ENCODE peak calls at places on chromosomes 16 and 17, in four cellular contexts. Z, U, Q and L are unnamed samples.

GRCh38 chr16:73768786-73769203 is 527.8 kb upstream of the PSMD7 start:
- DNase-seq in Z (no peak), U (no peak), Q (no peak), L (no peak)

GRCh38 chr16:89122322-89122831 is 28.7 kb downstream of the ACSF3 start:
- DNase-seq in Z (no peak), U (no peak), Q (no peak), L (no peak)

GRCh38 chr16:53743149-53743566 is 39.2 kb downstream of the FTO start:
- DNase-seq in Z (peak), U (no peak), Q (peak), L (peak)

GRCh38 chr17:4625181-4625601 is 16.3 kb downstream of the ALOX15 start:
- DNase-seq in Z (no peak), U (no peak), Q (peak), L (peak)

GRCh38 chr16:84513111-84514065 is 8.9 kb upstream of the MEAK7 start:
- DNase-seq in Z (no peak), U (no peak), Q (peak), L (no peak)

GRCh38 chr16:3695610-3696369 is 21.5 kb downstream of the TRAP1 start:
- DNase-seq in Z (no peak), U (no peak), Q (no peak), L (no peak)

GRCh38 chr17:77609553-77610517 is 348.7 kb upstream of the TNRC6C start:
- DNase-seq in Z (peak), U (peak), Q (no peak), L (no peak)

GRCh38 chr16:71430744-71431143 is 11.1 kb downstream of the TLE7 start:
- DNase-seq in Z (no peak), U (no peak), Q (no peak), L (peak)

GRCh38 chr16:53085539-53086450 is 31.0 kb downstream of the CHD9 start:
- DNase-seq in Z (no peak), U (no peak), Q (no peak), L (peak)

GRCh38 chr17:49926886-49927285 is 42.1 kb upstream of the DLX4 start:
- DNase-seq in Z (no peak), U (no peak), Q (no peak), L (no peak)

GRCh38 chr17:38740806-38741205 is 7.3 kb downstream of the PCGF2 start:
- DNase-seq in Z (no peak), U (no peak), Q (no peak), L (no peak)

GRCh38 chr17:38739305-38739704 is 8.8 kb downstream of the PCGF2 start:
- DNase-seq in Z (no peak), U (no peak), Q (no peak), L (no peak)

GRCh38 chr17:38740016-38740415 is 8.1 kb downstream of the PCGF2 start:
- DNase-seq in Z (no peak), U (no peak), Q (no peak), L (no peak)

GRCh38 chr17:38738686-38739085 is 8.5 kb downstream of the CISD3 start:
- DNase-seq in Z (no peak), U (no peak), Q (no peak), L (no peak)

DNA sequence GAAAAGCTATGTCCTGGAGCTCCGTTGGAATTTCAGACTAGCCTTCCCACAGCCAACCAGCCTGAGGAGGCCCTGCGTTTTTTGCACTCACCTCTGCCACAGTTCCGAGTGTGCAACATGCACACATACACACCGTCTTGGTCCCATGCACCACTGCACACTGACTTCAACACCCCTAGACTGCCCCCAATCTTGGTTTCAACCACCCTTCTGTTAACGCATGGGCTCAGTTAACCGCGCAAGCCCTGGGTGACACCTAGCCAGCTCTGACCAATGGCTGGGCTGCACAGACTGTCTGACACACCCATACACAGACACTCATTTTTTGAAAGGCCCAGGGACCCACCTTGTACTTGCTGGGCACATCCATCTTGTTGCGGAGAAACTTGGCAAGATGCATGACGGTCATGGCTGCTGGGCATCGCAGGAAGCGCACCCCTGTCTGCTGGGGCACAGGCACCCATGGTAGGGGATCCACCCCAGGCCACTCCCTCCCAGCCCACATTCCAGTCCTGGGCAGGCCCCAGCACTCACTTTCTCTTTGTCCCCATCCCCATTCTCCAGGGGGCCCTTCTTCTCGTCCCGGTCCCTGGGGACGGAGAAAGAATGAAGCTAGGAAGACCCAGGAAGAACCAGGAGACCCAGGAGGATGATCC is 8.0 kb downstream of the CISD3 start:
- DNase-seq in Z (no peak), U (no peak), Q (no peak), L (no peak)
- H4K5ac ChIP-seq in Z (no peak), U (no peak), Q (no peak), L (no peak)

DNA sequence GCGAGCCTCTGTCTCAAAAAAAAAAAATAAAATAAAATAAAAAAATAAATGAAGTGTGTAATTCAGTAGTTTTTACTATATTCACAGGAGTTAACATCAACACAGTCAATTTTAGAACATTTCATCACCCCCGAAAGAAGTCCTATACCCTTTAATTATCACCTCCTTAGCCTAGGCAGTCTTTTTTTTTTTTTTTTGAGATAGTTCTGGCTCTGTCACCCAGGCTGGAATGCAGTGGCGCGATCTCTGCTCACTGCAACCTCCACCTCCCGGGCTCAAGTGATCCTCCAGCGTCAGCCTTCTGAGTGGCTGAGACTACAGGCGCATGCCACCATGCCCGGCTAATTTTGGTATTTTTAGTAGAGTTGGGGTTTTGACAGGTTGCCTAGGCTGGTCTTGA is 150.7 kb downstream of the SNX29 start:
- DNase-seq in Z (no peak), U (no peak), Q (no peak), L (no peak)
- H4K5ac ChIP-seq in Z (no peak), U (no peak), Q (no peak), L (no peak)

GRCh38 chr17:61821655-61822054 is 41.7 kb downstream of the BRIP1 start:
- DNase-seq in Z (no peak), U (no peak), Q (no peak), L (no peak)
- H4K5ac ChIP-seq in Z (no peak), U (no peak), Q (no peak), L (no peak)

GRCh38 chr16:47069291-47069690 is 74.5 kb downstream of the NETO2 start:
- DNase-seq in Z (no peak), U (no peak), Q (no peak), L (no peak)
- H4K5ac ChIP-seq in Z (no peak), U (no peak), Q (no peak), L (no peak)

GRCh38 chr16:51576498-51576897 is 425.4 kb upstream of the SALL1 start:
- DNase-seq in Z (no peak), U (no peak), Q (no peak), L (no peak)

GRCh38 chr16:51569204-51569911 is 418.3 kb upstream of the SALL1 start:
- DNase-seq in Z (no peak), U (no peak), Q (no peak), L (no peak)

GRCh38 chr16:51577621-51578303 is 426.7 kb upstream of the SALL1 start:
- DNase-seq in Z (peak), U (no peak), Q (peak), L (peak)

GRCh38 chr16:51573191-51573590 is 422.1 kb upstream of the SALL1 start:
- DNase-seq in Z (no peak), U (no peak), Q (no peak), L (no peak)
- H4K5ac ChIP-seq in Z (no peak), U (no peak), Q (no peak), L (no peak)

GRCh38 chr17:59030811-59031210 is 75.9 kb downstream of the TRIM37 start:
- DNase-seq in Z (no peak), U (no peak), Q (no peak), L (no peak)
- H4K5ac ChIP-seq in Z (no peak), U (no peak), Q (no peak), L (no peak)